ENCODE peak calls at places on chromosomes 12 and 14, in eight cellular contexts. G, Y, P, U, S, J, T and L are unnamed samples.

GRCh38 chr12:3655331-3655900 is 97.5 kb downstream of the CRACR2A start:
- DNase-seq in G (no peak), Y (no peak), P (no peak), U (no peak), S (no peak), J (no peak), T (no peak), L (peak; percentile 30)

GRCh38 chr14:63562414-63562813 is 19.2 kb upstream of the PPP2R5E start:
- DNase-seq in G (no peak), Y (no peak), P (no peak), U (no peak), S (no peak), J (no peak), T (no peak), L (no peak)

GRCh38 chr14:52025310-52025709 is 36.0 kb downstream of the RTRAF start:
- DNase-seq in G (no peak), Y (no peak), P (no peak), U (peak; percentile 82), S (peak; percentile 67), J (no peak), T (peak; percentile 81), L (no peak)

GRCh38 chr14:75274899-75275569 is 3.6 kb upstream of the FOS start:
- DNase-seq in G (peak; percentile 77), Y (no peak), P (peak; percentile 61), U (no peak), S (no peak), J (peak; percentile 62), T (no peak), L (peak; percentile 46)

GRCh38 chr12:2052861-2053674 is at the start of gene CACNA1C:
- DNase-seq in G (peak; percentile 40), Y (peak; percentile 20), P (peak; percentile 69), U (no peak), S (no peak), J (peak; percentile 53), T (no peak), L (peak; percentile 56)

GRCh38 chr14:61420326-61420725 is 98.9 kb downstream of the PRKCH start:
- DNase-seq in G (no peak), Y (no peak), P (peak; percentile 42), U (no peak), S (no peak), J (no peak), T (peak; percentile 1), L (peak; percentile 44)

GRCh38 chr14:58238252-58239247 is 6.1 kb upstream of the PSMA3 start:
- DNase-seq in G (peak; percentile 24), Y (no peak), P (peak; percentile 30), U (no peak), S (no peak), J (no peak), T (no peak), L (peak; percentile 76)

GRCh38 chr12:121282072-121282742 is 14.3 kb downstream of the CAMKK2 start:
- DNase-seq in G (no peak), Y (no peak), P (no peak), U (no peak), S (no peak), J (no peak), T (no peak), L (no peak)

GRCh38 chr14:81582420-81582819 is 48.8 kb upstream of the SEL1L start:
- DNase-seq in G (no peak), Y (no peak), P (no peak), U (no peak), S (no peak), J (no peak), T (no peak), L (no peak)

GRCh38 chr12:125065753-125066570 is 727 bp downstream of the AACS start:
- DNase-seq in G (no peak), Y (no peak), P (no peak), U (no peak), S (no peak), J (no peak), T (no peak), L (no peak)

GRCh38 chr12:92144045-92144630 is 1.5 kb downstream of the BTG1 start:
- DNase-seq in G (peak; percentile 86), Y (peak; percentile 60), P (peak; percentile 94), U (peak; percentile 86), S (peak; percentile 98), J (peak; percentile 61), T (peak; percentile 90), L (peak; percentile 86)

GRCh38 chr14:58557242-58557641 is 80.5 kb upstream of the DACT1 start:
- DNase-seq in G (no peak), Y (no peak), P (no peak), U (no peak), S (no peak), J (no peak), T (no peak), L (no peak)

GRCh38 chr12:132776816-132777568 is 15.4 kb upstream of the ANKLE2 start:
- DNase-seq in G (peak; percentile 62), Y (no peak), P (no peak), U (no peak), S (no peak), J (peak; percentile 54), T (no peak), L (no peak)

GRCh38 chr14:58812050-58812690 is 174.4 kb downstream of the DACT1 start:
- DNase-seq in G (no peak), Y (no peak), P (no peak), U (no peak), S (no peak), J (no peak), T (no peak), L (no peak)

GRCh38 chr14:96363751-96364336 is 518 bp downstream of the GSKIP start:
- DNase-seq in G (peak; percentile 32), Y (peak; percentile 20), P (peak; percentile 62), U (no peak), S (peak; percentile 8), J (peak; percentile 47), T (no peak), L (peak; percentile 49)

GRCh38 chr12:124782132-124782531 is 81.5 kb downstream of the SCARB1 start:
- DNase-seq in G (no peak), Y (no peak), P (no peak), U (no peak), S (no peak), J (no peak), T (no peak), L (no peak)

GRCh38 chr12:82525616-82526015 is 161.1 kb upstream of the TMTC2 start:
- DNase-seq in G (no peak), Y (no peak), P (no peak), U (no peak), S (no peak), J (no peak), T (no peak), L (no peak)

GRCh38 chr14:58736606-58737005 is 98.8 kb downstream of the DACT1 start:
- DNase-seq in G (no peak), Y (no peak), P (no peak), U (no peak), S (no peak), J (no peak), T (no peak), L (no peak)

GRCh38 chr12:31494455-31494854 is 96.5 kb downstream of the DENND5B start:
- DNase-seq in G (no peak), Y (no peak), P (no peak), U (no peak), S (no peak), J (no peak), T (no peak), L (no peak)

GRCh38 chr12:10829994-10830393 is 3.8 kb upstream of the TAS2R10 start:
- DNase-seq in G (no peak), Y (no peak), P (no peak), U (no peak), S (no peak), J (no peak), T (no peak), L (no peak)

GRCh38 chr12:26768611-26769603 is 64.1 kb downstream of the ITPR2 start:
- DNase-seq in G (peak; percentile 56), Y (no peak), P (peak; percentile 100), U (no peak), S (no peak), J (no peak), T (no peak), L (no peak)

GRCh38 chr14:22432348-22432976 is 156.6 kb downstream of the DAD1 start:
- DNase-seq in G (peak; percentile 79), Y (no peak), P (peak; percentile 23), U (peak; percentile 87), S (peak; percentile 87), J (no peak), T (peak; percentile 96), L (no peak)

GRCh38 chr12:94203796-94204195 is 55.4 kb downstream of the PLXNC1 start:
- DNase-seq in G (no peak), Y (no peak), P (no peak), U (no peak), S (no peak), J (no peak), T (no peak), L (no peak)

GRCh38 chr12:47750916-47751470 is 7.7 kb downstream of the RAPGEF3 start:
- DNase-seq in G (no peak), Y (no peak), P (no peak), U (no peak), S (no peak), J (no peak), T (no peak), L (no peak)

GRCh38 chr12:4809449-4810218 is 89.4 kb downstream of the GALNT8 start:
- DNase-seq in G (no peak), Y (no peak), P (peak; percentile 32), U (no peak), S (no peak), J (no peak), T (no peak), L (peak; percentile 54)

GRCh38 chr12:1836854-1837411 is 16.6 kb downstream of the LRTM2 start:
- DNase-seq in G (no peak), Y (no peak), P (no peak), U (no peak), S (no peak), J (peak; percentile 70), T (no peak), L (no peak)

GRCh38 chr12:131828671-131829350 is 618 bp downstream of the MMP17 start:
- DNase-seq in G (no peak), Y (no peak), P (no peak), U (no peak), S (no peak), J (no peak), T (no peak), L (no peak)

GRCh38 chr14:29759521-29760340 is 167.9 kb downstream of the PRKD1 start:
- DNase-seq in G (no peak), Y (no peak), P (no peak), U (no peak), S (no peak), J (no peak), T (no peak), L (no peak)

GRCh38 chr12:103627189-103627855 is 40.2 kb downstream of the STAB2 start:
- DNase-seq in G (no peak), Y (no peak), P (no peak), U (no peak), S (no peak), J (no peak), T (no peak), L (no peak)

GRCh38 chr14:30211326-30211725 is 283.7 kb upstream of the PRKD1 start:
- DNase-seq in G (no peak), Y (no peak), P (no peak), U (no peak), S (no peak), J (no peak), T (no peak), L (no peak)

GRCh38 chr14:55446127-55446736 is 5.8 kb upstream of the TBPL2 start:
- DNase-seq in G (peak; percentile 67), Y (peak; percentile 70), P (peak; percentile 38), U (peak; percentile 51), S (peak; percentile 62), J (no peak), T (peak; percentile 74), L (peak; percentile 59)

GRCh38 chr14:64760146-64760755 is 56.0 kb downstream of the PLEKHG3 start:
- DNase-seq in G (peak; percentile 52), Y (peak; percentile 61), P (no peak), U (no peak), S (peak; percentile 6), J (peak; percentile 24), T (no peak), L (peak; percentile 81)

GRCh38 chr12:15581006-15581405 is 208.2 kb downstream of the EPS8 start:
- DNase-seq in G (no peak), Y (no peak), P (no peak), U (no peak), S (no peak), J (no peak), T (no peak), L (no peak)

GRCh38 chr14:76829016-76829365 is 2.8 kb downstream of the LRRC74A start:
- DNase-seq in G (no peak), Y (no peak), P (no peak), U (no peak), S (no peak), J (peak; percentile 20), T (no peak), L (no peak)